ENCODE peak calls at places on chromosomes 4 and X, in nine cellular contexts. A, N, X, K, P, T, R, W and J are unnamed samples.

GRCh38 chrX:153507484-153508178 is 9.8 kb upstream of the ATP2B3 start:
- DNase-seq in A (no peak), N (peak), X (peak), K (peak), P (peak), T (peak), R (peak), W (peak), J (peak)

GRCh38 chr4:47486306-47486705 is 1.2 kb downstream of the ATP10D start:
- DNase-seq in A (no peak), N (no peak), X (no peak), K (no peak), P (no peak), T (no peak), R (no peak), W (no peak), J (peak)

GRCh38 chrX:129798888-129799287 is 19.1 kb downstream of the SASH3 start:
- DNase-seq in A (no peak), N (no peak), X (no peak), K (no peak), P (no peak), T (peak), R (no peak), W (no peak), J (no peak)

GRCh38 chr4:128310266-128310697 is 22.7 kb upstream of the PGRMC2 start:
- DNase-seq in A (no peak), N (no peak), X (peak), K (no peak), P (peak), T (no peak), R (peak), W (no peak), J (no peak)

GRCh38 chrX:24306430-24306829 is 7.4 kb downstream of the SUPT20HL2 start:
- DNase-seq in A (no peak), N (no peak), X (no peak), K (no peak), P (no peak), T (peak), R (no peak), W (peak), J (peak)

GRCh38 chrX:86724277-86724676 is 576.0 kb downstream of the DACH2 start:
- DNase-seq in A (no peak), N (no peak), X (no peak), K (no peak), P (no peak), T (no peak), R (no peak), W (no peak), J (no peak)

GRCh38 chrX:131734621-131735020 is 190.7 kb downstream of the OR13H1 start:
- DNase-seq in A (peak), N (no peak), X (no peak), K (no peak), P (no peak), T (no peak), R (no peak), W (no peak), J (no peak)

GRCh38 chr4:156293657-156294297 is 340.1 kb upstream of the CTSO start:
- DNase-seq in A (no peak), N (no peak), X (peak), K (no peak), P (no peak), T (no peak), R (no peak), W (no peak), J (peak)

GRCh38 chr4:131408102-131408501 is 1741.0 kb upstream of the PCDH10 start:
- DNase-seq in A (no peak), N (no peak), X (no peak), K (no peak), P (no peak), T (no peak), R (no peak), W (no peak), J (no peak)

GRCh38 chr4:110596431-110596830 is 26.4 kb downstream of the PITX2 start:
- DNase-seq in A (no peak), N (no peak), X (no peak), K (no peak), P (no peak), T (no peak), R (no peak), W (no peak), J (no peak)

GRCh38 chr4:6839579-6839978 is 57.1 kb downstream of the KIAA0232 start:
- DNase-seq in A (no peak), N (no peak), X (no peak), K (no peak), P (no peak), T (no peak), R (no peak), W (no peak), J (no peak)

GRCh38 chr4:6829077-6829476 is 46.5 kb downstream of the KIAA0232 start:
- DNase-seq in A (no peak), N (no peak), X (no peak), K (no peak), P (no peak), T (no peak), R (no peak), W (no peak), J (no peak)

GRCh38 chr4:6840062-6840976 is 57.8 kb downstream of the KIAA0232 start:
- DNase-seq in A (no peak), N (no peak), X (no peak), K (no peak), P (no peak), T (peak), R (no peak), W (peak), J (no peak)

DNA sequence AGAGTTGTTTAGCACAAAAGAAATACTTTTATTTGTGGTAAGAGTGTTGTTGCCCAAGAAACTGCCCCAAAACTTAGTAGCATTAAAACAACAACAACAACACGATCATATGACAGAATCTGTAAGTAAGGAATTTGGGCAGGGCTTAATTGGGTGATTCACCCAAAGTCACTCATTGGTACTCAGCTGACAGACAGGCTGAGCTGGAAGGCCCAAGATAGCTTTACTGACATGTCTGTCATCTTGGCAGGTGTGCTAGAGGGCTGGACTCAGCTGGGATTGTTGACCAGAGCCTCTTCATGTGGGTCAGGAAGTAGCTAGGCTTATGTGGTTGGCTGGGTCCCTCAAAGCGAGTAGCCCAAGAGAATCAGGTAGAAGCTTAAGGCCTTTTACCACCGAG is 52.3 kb downstream of the KIAA0232 start:
- DNase-seq in A (no peak), N (no peak), X (no peak), K (no peak), P (no peak), T (no peak), R (no peak), W (no peak), J (no peak)
- TF ChIP-seq MAX in A (no peak), N (no peak), X (no peak), K (no peak), P (no peak), T (no peak), R (no peak), W (no peak), J (no peak)

DNA sequence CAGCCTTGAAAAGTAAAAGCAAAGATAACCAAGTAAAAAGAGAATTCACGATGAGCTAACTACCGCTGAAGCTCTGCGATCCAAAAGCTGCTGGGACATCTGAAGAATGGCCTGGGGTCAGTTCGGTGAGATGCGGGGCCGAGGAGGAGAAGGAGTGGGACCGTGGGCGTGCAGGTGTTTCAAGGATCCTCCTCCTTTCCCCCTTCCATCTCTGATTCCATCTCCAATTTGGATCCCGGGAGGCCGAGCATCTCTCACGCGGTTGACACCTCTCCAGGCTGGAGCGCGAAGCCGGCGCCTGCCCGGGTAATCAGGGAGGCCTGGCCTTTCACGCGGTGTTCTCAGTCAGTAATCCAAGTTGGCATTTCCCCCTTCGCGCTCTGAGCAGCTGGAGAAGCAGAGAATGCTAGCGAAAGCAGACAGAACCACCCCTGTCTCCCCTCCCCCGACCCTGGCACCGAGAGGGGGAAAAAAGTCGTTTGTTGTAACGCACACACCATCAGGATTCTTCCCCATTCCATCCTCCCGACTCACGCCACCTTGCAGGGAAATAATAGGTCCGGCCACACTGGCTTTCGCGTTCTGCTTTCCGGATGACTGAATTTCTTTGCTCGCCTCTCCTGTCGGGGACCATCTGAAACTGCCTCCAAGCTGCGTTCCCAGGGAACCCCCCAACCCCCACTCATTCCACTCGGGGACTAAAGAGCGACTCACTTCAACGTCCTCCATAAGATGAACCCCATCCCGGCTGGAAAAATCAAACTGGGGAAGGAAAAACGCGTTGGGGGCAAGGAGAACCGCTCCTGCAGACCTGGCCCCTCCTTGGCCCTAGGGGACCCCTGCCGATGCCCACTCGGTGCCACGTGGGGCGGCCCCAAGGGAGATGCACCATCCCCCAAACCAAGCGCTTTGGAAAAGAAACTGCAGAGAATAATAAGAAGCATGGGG is 6.5 kb downstream of the NEUROG2 start:
- DNase-seq in A (no peak), N (peak), X (no peak), K (no peak), P (peak), T (no peak), R (peak), W (no peak), J (no peak)
- TF ChIP-seq MAX in A (no peak), N (peak), X (no peak), K (no peak), P (no peak), T (no peak), R (peak), W (no peak), J (no peak)

GRCh38 chr4:84530871-84531270 is 31.8 kb upstream of the NKX6-1 start:
- DNase-seq in A (no peak), N (no peak), X (peak), K (no peak), P (no peak), T (no peak), R (no peak), W (no peak), J (no peak)
- TF ChIP-seq MAX in A (no peak), N (no peak), X (no peak), K (no peak), P (no peak), T (no peak), R (no peak), W (no peak), J (no peak)

GRCh38 chr4:145351162-145351561 is 130.5 kb upstream of the SMAD1 start:
- DNase-seq in A (no peak), N (no peak), X (no peak), K (no peak), P (no peak), T (no peak), R (no peak), W (no peak), J (no peak)
- TF ChIP-seq MAX in A (no peak), N (no peak), X (no peak), K (no peak), P (no peak), T (no peak), R (no peak), W (no peak), J (no peak)

GRCh38 chr4:119659576-119659975 is 31.0 kb upstream of the PDE5A start:
- DNase-seq in A (no peak), N (no peak), X (peak), K (no peak), P (no peak), T (no peak), R (no peak), W (no peak), J (no peak)
- TF ChIP-seq MAX in A (no peak), N (no peak), X (no peak), K (no peak), P (no peak), T (no peak), R (no peak), W (no peak), J (no peak)

GRCh38 chr4:5891563-5892320 is 1.1 kb downstream of the CRMP1 start:
- DNase-seq in A (no peak), N (no peak), X (no peak), K (no peak), P (peak), T (no peak), R (no peak), W (no peak), J (no peak)

GRCh38 chr4:5892321-5893012 is 419 bp downstream of the CRMP1 start:
- DNase-seq in A (no peak), N (no peak), X (no peak), K (no peak), P (peak), T (no peak), R (peak), W (no peak), J (no peak)

GRCh38 chr4:5888222-5888701 is 4.6 kb downstream of the CRMP1 start:
- DNase-seq in A (no peak), N (peak), X (no peak), K (no peak), P (peak), T (no peak), R (peak), W (no peak), J (no peak)

GRCh38 chr4:5888706-5889696 is 3.9 kb downstream of the CRMP1 start:
- DNase-seq in A (no peak), N (no peak), X (no peak), K (no peak), P (no peak), T (no peak), R (no peak), W (no peak), J (no peak)

DNA sequence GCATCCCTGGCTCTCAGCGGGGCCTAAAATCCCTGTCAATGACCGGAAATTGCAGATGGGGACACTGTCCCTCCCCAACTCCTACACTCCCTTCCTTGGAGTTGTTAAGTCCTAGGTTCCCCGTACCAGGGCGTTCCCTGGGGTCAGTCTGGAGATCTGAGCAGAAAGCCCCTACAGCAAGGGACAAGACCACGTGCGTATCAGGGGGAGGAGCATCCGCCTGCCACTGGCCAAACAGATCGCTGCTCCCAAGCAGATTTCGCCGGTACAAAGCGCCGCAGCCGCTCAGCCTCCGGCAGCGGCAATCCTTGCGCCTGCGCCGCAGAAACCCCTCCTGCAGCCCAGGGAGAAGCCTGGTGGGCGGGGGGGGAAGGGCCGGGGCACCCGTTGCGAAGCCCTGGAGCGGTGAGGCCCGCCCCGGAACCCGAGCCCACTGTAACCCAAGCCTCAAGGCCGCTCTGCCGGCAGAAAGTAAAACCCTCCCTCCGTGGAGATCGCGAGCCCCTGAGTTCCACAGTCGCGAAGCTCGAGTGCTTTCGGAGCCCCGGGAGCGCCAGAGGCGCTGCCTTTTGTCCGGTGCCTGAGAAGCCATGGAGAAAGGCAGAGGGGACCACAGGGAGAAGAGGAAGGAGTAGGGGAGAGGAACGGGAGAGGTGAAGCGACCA is 2.7 kb downstream of the CRMP1 start:
- DNase-seq in A (no peak), N (peak), X (peak), K (no peak), P (peak), T (no peak), R (peak), W (no peak), J (no peak)
- TF ChIP-seq MAX in A (no peak), N (peak), X (no peak), K (no peak), P (no peak), T (no peak), R (peak), W (no peak), J (no peak)

GRCh38 chr4:175431635-175432034 is 380.4 kb downstream of the GPM6A start:
- DNase-seq in A (no peak), N (no peak), X (no peak), K (no peak), P (peak), T (no peak), R (no peak), W (no peak), J (no peak)

GRCh38 chr4:175440776-175441175 is 371.3 kb downstream of the GPM6A start:
- DNase-seq in A (no peak), N (no peak), X (no peak), K (no peak), P (no peak), T (no peak), R (no peak), W (no peak), J (no peak)

GRCh38 chr4:175441256-175441655 is 370.8 kb downstream of the GPM6A start:
- DNase-seq in A (no peak), N (no peak), X (no peak), K (no peak), P (no peak), T (no peak), R (no peak), W (no peak), J (no peak)

DNA sequence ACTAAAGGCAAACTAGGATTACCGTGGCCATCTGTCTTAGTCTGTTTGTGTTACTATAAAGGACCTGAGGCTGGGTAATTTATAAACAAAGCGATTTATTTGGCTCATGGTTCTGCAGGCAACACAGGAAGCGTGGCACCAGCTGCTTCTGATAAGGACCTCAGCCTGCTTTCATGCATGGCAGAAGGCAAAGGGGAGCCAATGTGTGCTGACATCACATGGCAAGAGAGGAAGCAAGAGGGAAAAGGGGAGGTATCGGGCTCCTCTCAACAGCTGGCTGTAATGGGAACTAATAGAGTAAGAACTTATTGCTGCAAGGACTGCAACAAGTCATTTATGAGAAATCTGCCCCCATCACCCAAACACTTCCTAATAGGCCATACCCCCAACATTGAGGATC is 376.6 kb downstream of the GPM6A start:
- DNase-seq in A (no peak), N (no peak), X (no peak), K (no peak), P (peak), T (peak), R (no peak), W (no peak), J (no peak)
- TF ChIP-seq MAX in A (no peak), N (no peak), X (no peak), K (no peak), P (no peak), T (no peak), R (no peak), W (no peak), J (no peak)

GRCh38 chr4:48543796-48544195 is 53.7 kb downstream of the ZAR1 start:
- DNase-seq in A (no peak), N (no peak), X (no peak), K (no peak), P (no peak), T (no peak), R (no peak), W (no peak), J (peak)
- TF ChIP-seq MAX in A (no peak), N (no peak), X (no peak), K (no peak), P (no peak), T (no peak), R (no peak), W (no peak), J (no peak)

DNA sequence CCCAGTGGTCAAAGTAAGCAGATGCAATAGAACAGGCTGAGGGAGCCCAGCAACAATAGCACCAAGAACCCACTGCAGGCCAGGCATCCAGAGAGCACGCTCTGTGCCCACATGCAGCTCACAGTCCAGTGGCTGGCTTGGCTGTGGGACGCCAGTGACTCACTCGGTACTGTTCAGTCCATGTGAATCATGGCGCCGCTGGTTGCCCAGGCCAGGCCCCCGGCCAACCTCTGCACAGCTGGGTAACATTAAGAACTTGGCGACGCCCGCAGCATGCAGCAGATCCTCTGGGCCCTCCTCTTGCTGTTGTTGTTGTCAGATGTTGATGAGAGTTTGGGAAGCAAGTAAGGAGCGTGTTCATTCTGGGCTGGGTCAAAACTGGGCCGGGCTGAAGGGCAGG is 60.5 kb downstream of the MSX1 start:
- DNase-seq in A (no peak), N (no peak), X (no peak), K (no peak), P (no peak), T (no peak), R (no peak), W (no peak), J (no peak)
- TF ChIP-seq MAX in A (no peak), N (no peak), X (no peak), K (no peak), P (no peak), T (no peak), R (no peak), W (no peak), J (no peak)

DNA sequence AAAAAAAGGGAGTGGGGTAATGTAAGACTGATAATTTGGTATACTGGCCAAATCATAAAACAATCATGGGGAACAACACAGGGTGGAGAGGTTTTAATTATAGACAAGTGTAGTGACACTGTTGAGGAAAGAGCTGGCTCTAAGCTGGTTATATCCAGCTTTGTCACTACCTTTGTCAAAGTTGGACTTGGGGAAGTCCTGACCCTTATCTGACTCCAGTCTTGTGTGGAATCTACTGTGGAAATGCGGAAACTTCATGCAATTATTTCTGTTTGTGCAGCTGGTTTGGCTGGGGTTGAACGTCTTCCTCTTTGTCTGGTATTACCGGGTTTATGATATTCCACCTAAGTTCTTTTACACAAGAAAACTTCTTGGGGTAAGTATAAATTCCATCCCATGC is 1.9 kb downstream of the CYBB start:
- DNase-seq in A (no peak), N (no peak), X (no peak), K (no peak), P (no peak), T (no peak), R (no peak), W (no peak), J (peak)
- TF ChIP-seq MAX in A (no peak), N (no peak), X (no peak), K (no peak), P (no peak), T (no peak), R (no peak), W (no peak), J (no peak)